ENCODE peak calls at places on chromosomes 13 and 19, in six cellular contexts. G, Q, F, L, C and A are unnamed samples.

GRCh38 chr19:38869160-38869835 is 8.8 kb downstream of the RINL start:
- DNase-seq in G (peak), Q (no peak), F (no peak), L (no peak), C (no peak), A (no peak)

GRCh38 chr13:73416093-73416492 is 357.3 kb downstream of the KLF5 start:
- DNase-seq in G (no peak), Q (peak), F (no peak), L (no peak), C (no peak), A (peak)

GRCh38 chr13:97306646-97307045 is 84.5 kb downstream of the MBNL2 start:
- DNase-seq in G (no peak), Q (no peak), F (no peak), L (no peak), C (no peak), A (no peak)

GRCh38 chr13:105220886-105221285 is 1314.6 kb downstream of the EFNB2 start:
- DNase-seq in G (no peak), Q (no peak), F (no peak), L (peak), C (no peak), A (no peak)

GRCh38 chr13:110479648-110480047 is 81.9 kb downstream of the RAB20 start:
- DNase-seq in G (no peak), Q (no peak), F (no peak), L (no peak), C (no peak), A (no peak)

GRCh38 chr19:3046621-3047306 is 15.5 kb downstream of the TLE5 start:
- DNase-seq in G (peak), Q (no peak), F (peak), L (no peak), C (no peak), A (no peak)

GRCh38 chr13:59119475-59119874 is 1044.3 kb downstream of the DIAPH3 start:
- DNase-seq in G (no peak), Q (no peak), F (no peak), L (no peak), C (no peak), A (no peak)

GRCh38 chr19:43562698-43563241 is 12.6 kb downstream of the XRCC1 start:
- DNase-seq in G (no peak), Q (peak), F (no peak), L (peak), C (no peak), A (peak)

GRCh38 chr19:56170261-56170660 is 5.5 kb upstream of the GALP start:
- DNase-seq in G (no peak), Q (peak), F (no peak), L (peak), C (no peak), A (peak)

GRCh38 chr19:15187026-15188007 is 13.5 kb downstream of the NOTCH3 start:
- DNase-seq in G (peak), Q (no peak), F (no peak), L (no peak), C (no peak), A (no peak)

GRCh38 chr13:48181482-48182145 is 51.4 kb upstream of the ITM2B start:
- DNase-seq in G (no peak), Q (no peak), F (no peak), L (no peak), C (no peak), A (no peak)

GRCh38 chr13:72839831-72840426 is 58.0 kb downstream of the PIBF1 start:
- DNase-seq in G (peak), Q (peak), F (peak), L (peak), C (no peak), A (peak)

GRCh38 chr13:44109986-44110640 is 230.4 kb downstream of the LACC1 start:
- DNase-seq in G (no peak), Q (no peak), F (no peak), L (no peak), C (no peak), A (no peak)

GRCh38 chr19:41430907-41431306 is 3.7 kb upstream of the B3GNT8 start:
- DNase-seq in G (no peak), Q (no peak), F (no peak), L (no peak), C (no peak), A (no peak)

GRCh38 chr19:47158879-47159509 is 28.4 kb downstream of the SAE1 start:
- DNase-seq in G (no peak), Q (no peak), F (no peak), L (peak), C (no peak), A (no peak)

GRCh38 chr13:48976677-48977625 is 1.2 kb downstream of the FNDC3A start:
- DNase-seq in G (no peak), Q (peak), F (no peak), L (no peak), C (no peak), A (peak)

GRCh38 chr19:14146789-14147216 is 10.4 kb upstream of the ASF1B start:
- DNase-seq in G (no peak), Q (peak), F (no peak), L (peak), C (no peak), A (peak)

GRCh38 chr13:113981201-113981605 is 7.3 kb upstream of the C13orf46 start:
- DNase-seq in G (no peak), Q (no peak), F (no peak), L (no peak), C (no peak), A (no peak)

GRCh38 chr13:30172593-30173300 is 134.6 kb downstream of the KATNAL1 start:
- DNase-seq in G (no peak), Q (no peak), F (no peak), L (no peak), C (no peak), A (no peak)

GRCh38 chr13:47334173-47334572 is 437.3 kb upstream of the HTR2A start:
- DNase-seq in G (no peak), Q (peak), F (no peak), L (peak), C (no peak), A (no peak)

GRCh38 chr13:25440081-25440480 is 68.3 kb downstream of the ATP8A2 start:
- DNase-seq in G (no peak), Q (no peak), F (no peak), L (no peak), C (no peak), A (no peak)

GRCh38 chr19:30666301-30666803 is 294.2 kb downstream of the ZNF536 start:
- DNase-seq in G (peak), Q (peak), F (peak), L (peak), C (no peak), A (peak)

GRCh38 chr19:16470911-16471811 is 609 bp downstream of the EPS15L1 start:
- DNase-seq in G (no peak), Q (peak), F (no peak), L (peak), C (no peak), A (peak)

GRCh38 chr19:42185281-42185680 is 32.2 kb downstream of the DEDD2 start:
- DNase-seq in G (no peak), Q (no peak), F (no peak), L (peak), C (no peak), A (no peak)

GRCh38 chr19:17220207-17220758 is 5.1 kb downstream of the USE1 start:
- DNase-seq in G (no peak), Q (peak), F (no peak), L (peak), C (no peak), A (peak)

GRCh38 chr19:33248104-33248503 is 22.5 kb upstream of the SLC7A10 start:
- DNase-seq in G (no peak), Q (no peak), F (no peak), L (no peak), C (no peak), A (no peak)

GRCh38 chr13:33353210-33353609 is 67.7 kb upstream of the STARD13 start:
- DNase-seq in G (no peak), Q (no peak), F (no peak), L (no peak), C (no peak), A (peak)

GRCh38 chr13:30129411-30129810 is 177.9 kb downstream of the KATNAL1 start:
- DNase-seq in G (no peak), Q (no peak), F (no peak), L (no peak), C (no peak), A (no peak)

GRCh38 chr13:28805193-28805819 is 14.8 kb upstream of the MTUS2 start:
- DNase-seq in G (peak), Q (no peak), F (no peak), L (no peak), C (no peak), A (peak)

GRCh38 chr19:51783373-51783772 is 11.6 kb upstream of the FPR3 start:
- DNase-seq in G (no peak), Q (no peak), F (no peak), L (no peak), C (no peak), A (peak)

GRCh38 chr13:18951412-18951811 is 230.2 kb downstream of the TUBA3C start:
- DNase-seq in G (no peak), Q (no peak), F (no peak), L (no peak), C (no peak), A (no peak)

GRCh38 chr13:80463673-80464352 is 122.9 kb upstream of the SPRY2 start:
- DNase-seq in G (no peak), Q (no peak), F (no peak), L (no peak), C (no peak), A (no peak)

GRCh38 chr19:38975214-38975860 is at the start of gene FBXO17:
- DNase-seq in G (peak), Q (peak), F (peak), L (peak), C (no peak), A (no peak)

GRCh38 chr19:29810504-29810871 is 1.3 kb upstream of the CCNE1 start:
- DNase-seq in G (no peak), Q (peak), F (no peak), L (peak), C (no peak), A (no peak)

GRCh38 chr19:53942001-53942786 is 20.5 kb upstream of the CACNG8 start:
- DNase-seq in G (peak), Q (no peak), F (peak), L (no peak), C (peak), A (no peak)

GRCh38 chr19:44731622-44732021 is 16.9 kb upstream of the BCL3 start:
- DNase-seq in G (no peak), Q (no peak), F (no peak), L (no peak), C (no peak), A (no peak)

GRCh38 chr19:46387713-46388130 is 25.6 kb downstream of the CCDC8 start:
- DNase-seq in G (no peak), Q (no peak), F (no peak), L (no peak), C (no peak), A (no peak)

GRCh38 chr19:455031-455705 is 5.7 kb downstream of the SHC2 start:
- DNase-seq in G (no peak), Q (no peak), F (no peak), L (no peak), C (no peak), A (no peak)

GRCh38 chr13:83780201-83780600 is 102.1 kb downstream of the SLITRK1 start:
- DNase-seq in G (peak), Q (peak), F (no peak), L (peak), C (no peak), A (peak)

DNA sequence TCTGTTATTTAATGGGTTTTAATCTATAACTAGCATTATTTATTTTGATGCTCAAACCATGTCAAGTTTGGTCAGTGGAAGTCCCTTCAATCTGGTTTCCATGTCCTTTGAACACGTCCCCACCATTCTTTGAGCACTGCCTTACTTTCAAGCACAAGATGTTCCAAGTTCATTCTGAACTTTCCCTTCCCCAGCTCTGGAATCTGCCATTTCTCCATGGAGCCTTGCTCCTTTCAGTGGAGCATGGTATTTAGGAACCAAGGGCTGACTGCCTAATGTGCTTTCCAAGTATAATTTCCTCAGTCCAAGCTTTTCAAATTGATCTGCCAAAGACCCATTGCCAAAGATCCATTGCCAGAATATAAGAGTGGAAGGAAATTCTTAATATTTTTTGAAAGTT is 1.1 kb upstream of the ZNF546 start:
- DNase-seq in G (no peak), Q (no peak), F (no peak), L (no peak), C (no peak), A (no peak)
- H3K27ac ChIP-seq in G (no peak), Q (no peak), F (no peak), L (no peak), C (no peak), A (no peak)

DNA sequence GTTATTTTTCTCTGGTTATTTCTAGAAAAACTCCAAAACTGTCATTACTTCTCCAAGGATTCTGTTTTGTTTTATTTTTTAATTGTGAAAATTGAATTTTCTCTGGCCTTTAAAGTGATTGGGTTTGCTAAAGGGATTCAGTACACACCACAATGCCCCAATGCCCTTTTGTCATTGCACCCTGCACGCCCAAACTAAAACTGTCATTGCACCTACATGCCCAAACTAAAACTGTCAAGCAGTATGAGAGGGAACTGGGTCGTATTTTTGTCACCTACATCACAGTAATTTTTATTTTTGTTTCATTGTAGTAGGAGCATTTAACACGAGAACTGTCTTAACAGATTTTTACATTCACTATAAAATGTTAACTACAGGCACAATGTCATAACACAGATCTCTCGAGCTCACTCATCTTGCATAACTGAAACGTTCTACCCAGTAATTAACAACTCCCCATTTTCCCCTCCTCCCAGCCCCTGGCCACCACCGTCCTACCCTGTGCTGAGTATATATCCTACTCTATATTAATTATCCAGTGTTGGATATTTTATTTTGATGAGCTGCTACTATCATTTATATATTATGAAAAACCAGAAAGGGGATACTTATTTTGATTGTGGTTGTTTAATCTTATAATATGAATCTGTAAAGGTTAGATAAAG is 7.2 kb downstream of the NALCN start:
- DNase-seq in G (no peak), Q (no peak), F (no peak), L (no peak), C (no peak), A (no peak)
- H4K91ac ChIP-seq in G (no peak), Q (no peak), F (no peak), L (no peak), C (no peak), A (no peak)

DNA sequence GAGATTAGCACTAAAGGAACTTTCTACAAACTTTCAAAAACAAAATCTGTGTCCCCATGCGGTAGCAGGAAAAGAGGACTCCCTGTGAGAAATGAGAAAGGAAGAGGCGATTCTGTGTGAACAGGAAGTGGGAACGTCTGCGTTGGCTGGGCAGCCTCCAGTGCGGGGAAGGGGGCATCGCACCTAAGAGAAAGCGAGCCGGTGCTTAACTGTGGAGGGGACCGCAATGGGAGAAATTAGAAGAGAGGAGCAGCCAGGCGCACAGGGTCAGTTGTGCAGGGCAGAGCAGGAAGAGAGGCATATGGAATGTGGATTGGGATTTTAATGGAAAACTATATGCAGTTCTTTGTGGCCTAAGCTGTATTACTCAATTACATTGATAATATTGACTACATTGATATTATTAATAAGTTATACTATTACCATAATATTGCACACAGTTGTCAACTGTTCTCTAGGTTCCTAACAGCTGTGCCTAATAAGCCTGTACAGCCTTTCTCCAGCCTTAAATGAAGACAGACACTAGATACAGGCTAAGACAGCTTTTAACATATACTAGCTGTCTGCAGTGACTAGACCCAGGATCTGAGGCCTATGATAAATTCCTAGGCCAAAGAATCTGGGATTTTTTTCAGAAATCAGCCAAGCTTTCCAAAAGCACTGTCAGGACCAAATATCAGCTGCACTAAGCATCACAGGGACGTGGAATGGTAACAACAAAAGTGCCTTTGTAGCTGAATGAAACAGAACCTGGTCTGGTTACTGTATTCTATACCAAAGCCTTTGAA is 77.6 kb upstream of the DOCK9 start:
- DNase-seq in G (peak), Q (no peak), F (no peak), L (no peak), C (no peak), A (no peak)
- H3K27ac ChIP-seq in G (no peak), Q (no peak), F (no peak), L (no peak), C (no peak), A (peak)

DNA sequence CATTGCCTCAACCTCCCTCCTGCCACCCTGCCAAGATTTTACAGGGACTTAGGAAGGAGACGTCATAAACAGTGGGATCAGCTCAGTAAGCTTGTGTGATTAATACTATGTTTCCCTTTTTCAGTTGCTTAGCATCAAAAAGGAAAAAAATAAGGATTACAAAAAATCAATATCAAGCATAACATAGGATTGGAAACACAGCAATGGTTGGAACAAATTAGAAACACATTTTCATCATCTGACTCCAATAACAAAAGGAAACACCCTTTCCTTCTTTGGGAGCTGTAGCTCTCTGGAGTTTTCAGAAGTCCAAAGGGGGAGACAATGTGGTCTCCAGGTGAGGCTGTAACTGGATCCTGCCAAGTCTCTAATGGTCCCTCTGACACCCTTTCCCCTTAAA is 233.4 kb downstream of the B3GLCT start:
- DNase-seq in G (no peak), Q (no peak), F (no peak), L (no peak), C (no peak), A (no peak)
- H4K91ac ChIP-seq in G (no peak), Q (no peak), F (no peak), L (no peak), C (no peak), A (no peak)

GRCh38 chr13:37476874-37477273 is 121.7 kb downstream of the POSTN start:
- DNase-seq in G (no peak), Q (peak), F (peak), L (peak), C (no peak), A (no peak)
- H3K27ac ChIP-seq in G (no peak), Q (no peak), F (no peak), L (peak), C (no peak), A (no peak)